ENCODE peak calls at places on chromosomes 6 and 20, in five cellular contexts. M, K, S, B and D are unnamed samples.

GRCh38 chr6:136969433-136969832 is 47.3 kb downstream of the SLC35D3 start:
- DNase-seq in M (peak), K (no peak), S (no peak), B (no peak), D (no peak)

GRCh38 chr20:56637576-56637975 is 8.5 kb downstream of the TFAP2C start:
- DNase-seq in M (no peak), K (no peak), S (no peak), B (no peak), D (no peak)

GRCh38 chr6:5981274-5982026 is 25.3 kb downstream of the NRN1 start:
- DNase-seq in M (peak), K (peak), S (no peak), B (peak), D (no peak)

GRCh38 chr20:34369265-34369664 is 6.2 kb downstream of the ITCH start:
- DNase-seq in M (peak), K (no peak), S (no peak), B (no peak), D (no peak)

GRCh38 chr6:99219788-99220187 is 129.7 kb downstream of the FAXC start:
- DNase-seq in M (peak), K (no peak), S (no peak), B (no peak), D (no peak)

GRCh38 chr6:149318581-149319286 is 1.2 kb downstream of the TAB2 start:
- DNase-seq in M (no peak), K (no peak), S (no peak), B (peak), D (no peak)

GRCh38 chr6:104640141-104640700 is 219.5 kb downstream of the HACE1 start:
- DNase-seq in M (no peak), K (peak), S (no peak), B (no peak), D (no peak)

GRCh38 chr6:23456396-23456795 is 669.6 kb upstream of the NRSN1 start:
- DNase-seq in M (no peak), K (peak), S (no peak), B (no peak), D (no peak)

GRCh38 chr6:84638286-84638685 is 126.1 kb downstream of the TBX18 start:
- DNase-seq in M (no peak), K (no peak), S (no peak), B (no peak), D (no peak)

GRCh38 chr6:135022050-135022697 is 32.4 kb downstream of the HBS1L start:
- DNase-seq in M (no peak), K (no peak), S (no peak), B (no peak), D (no peak)

GRCh38 chr20:23108871-23109270 is 22.7 kb upstream of the CD93 start:
- DNase-seq in M (no peak), K (no peak), S (no peak), B (no peak), D (no peak)

GRCh38 chr20:23105193-23105592 is 19.1 kb upstream of the CD93 start:
- DNase-seq in M (no peak), K (no peak), S (no peak), B (no peak), D (no peak)

GRCh38 chr20:23103284-23104018 is 17.3 kb upstream of the CD93 start:
- DNase-seq in M (peak), K (peak), S (no peak), B (peak), D (no peak)

GRCh38 chr20:23101696-23102095 is 15.6 kb upstream of the CD93 start:
- DNase-seq in M (no peak), K (no peak), S (no peak), B (no peak), D (no peak)

GRCh38 chr20:23106271-23106851 is 20.2 kb upstream of the CD93 start:
- DNase-seq in M (peak), K (no peak), S (no peak), B (no peak), D (peak)
- TF ChIP-seq CTCF in M (peak), K (no peak), S (no peak), B (no peak), D (peak)

GRCh38 chr6:3031857-3032256 is 32.2 kb downstream of the NQO2 start:
- DNase-seq in M (no peak), K (no peak), S (no peak), B (no peak), D (no peak)
- TF ChIP-seq CTCF in M (no peak), K (no peak), S (no peak), B (no peak), D (no peak)

DNA sequence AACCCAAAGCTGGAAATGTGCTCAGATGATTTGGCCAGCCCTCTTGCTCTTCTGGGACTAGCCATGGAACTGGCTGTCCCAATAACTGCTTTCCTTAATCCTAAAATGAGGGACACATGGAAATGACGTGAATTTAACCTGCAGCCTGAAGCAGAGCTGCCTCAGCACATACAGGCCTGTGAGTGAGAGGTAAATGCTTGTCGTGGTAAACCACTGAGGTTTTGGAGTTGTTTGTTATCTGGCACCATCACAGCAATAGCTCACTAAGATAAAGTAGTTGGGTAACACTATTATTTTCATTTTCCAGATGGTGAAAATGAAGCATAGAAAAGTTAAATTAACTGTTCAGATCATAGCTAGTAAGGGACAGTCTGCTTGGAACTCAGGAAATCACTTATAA is 333.4 kb upstream of the CHD6 start:
- DNase-seq in M (no peak), K (no peak), S (no peak), B (no peak), D (no peak)
- TF ChIP-seq CTCF in M (no peak), K (no peak), S (no peak), B (no peak), D (no peak)

DNA sequence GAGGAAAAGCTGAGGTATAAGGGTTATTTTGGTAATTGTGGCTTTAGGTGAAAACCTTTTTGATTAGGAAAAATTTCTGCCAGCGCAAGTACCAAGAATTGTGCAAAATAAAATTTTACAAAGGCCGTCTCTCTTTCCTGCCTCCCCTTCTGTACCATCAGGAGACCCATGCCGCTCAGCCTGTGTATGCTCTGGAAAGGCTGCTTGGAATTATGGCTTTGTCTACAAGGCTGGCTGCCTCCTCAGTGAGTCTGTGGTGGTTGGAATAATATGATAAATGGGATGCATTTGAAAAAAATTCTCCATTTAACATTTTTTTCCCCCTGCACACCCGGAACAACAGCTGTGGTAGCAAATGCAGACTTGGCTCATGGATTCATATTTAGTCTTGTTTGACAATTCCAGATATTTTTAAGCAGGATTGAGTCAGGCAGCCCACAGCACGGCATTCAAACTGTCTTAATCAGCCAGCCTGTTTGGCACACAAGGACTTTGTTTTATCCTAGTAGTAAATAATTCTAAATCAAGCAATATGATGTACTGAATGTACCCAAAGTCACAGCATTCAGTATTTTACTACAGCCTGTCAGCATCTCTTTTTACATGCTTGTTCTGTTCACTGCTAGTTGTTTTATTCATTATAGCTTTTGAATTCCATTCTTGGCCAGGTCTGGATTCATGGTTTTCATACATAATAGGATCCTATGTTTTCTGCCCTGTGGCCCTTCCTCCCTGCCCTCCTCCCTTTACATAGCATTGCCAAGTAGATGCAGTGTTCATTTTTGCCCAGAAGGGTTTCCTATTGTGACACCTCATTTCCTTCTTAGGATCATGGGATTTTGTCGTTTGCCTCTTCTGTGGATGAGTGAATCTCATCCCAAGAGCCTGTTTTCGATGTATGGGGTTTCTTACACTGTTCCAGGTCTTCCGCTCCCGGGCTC is 68.0 kb downstream of the LRRC1 start:
- DNase-seq in M (peak), K (peak), S (no peak), B (peak), D (no peak)
- TF ChIP-seq CTCF in M (no peak), K (no peak), S (no peak), B (no peak), D (no peak)

DNA sequence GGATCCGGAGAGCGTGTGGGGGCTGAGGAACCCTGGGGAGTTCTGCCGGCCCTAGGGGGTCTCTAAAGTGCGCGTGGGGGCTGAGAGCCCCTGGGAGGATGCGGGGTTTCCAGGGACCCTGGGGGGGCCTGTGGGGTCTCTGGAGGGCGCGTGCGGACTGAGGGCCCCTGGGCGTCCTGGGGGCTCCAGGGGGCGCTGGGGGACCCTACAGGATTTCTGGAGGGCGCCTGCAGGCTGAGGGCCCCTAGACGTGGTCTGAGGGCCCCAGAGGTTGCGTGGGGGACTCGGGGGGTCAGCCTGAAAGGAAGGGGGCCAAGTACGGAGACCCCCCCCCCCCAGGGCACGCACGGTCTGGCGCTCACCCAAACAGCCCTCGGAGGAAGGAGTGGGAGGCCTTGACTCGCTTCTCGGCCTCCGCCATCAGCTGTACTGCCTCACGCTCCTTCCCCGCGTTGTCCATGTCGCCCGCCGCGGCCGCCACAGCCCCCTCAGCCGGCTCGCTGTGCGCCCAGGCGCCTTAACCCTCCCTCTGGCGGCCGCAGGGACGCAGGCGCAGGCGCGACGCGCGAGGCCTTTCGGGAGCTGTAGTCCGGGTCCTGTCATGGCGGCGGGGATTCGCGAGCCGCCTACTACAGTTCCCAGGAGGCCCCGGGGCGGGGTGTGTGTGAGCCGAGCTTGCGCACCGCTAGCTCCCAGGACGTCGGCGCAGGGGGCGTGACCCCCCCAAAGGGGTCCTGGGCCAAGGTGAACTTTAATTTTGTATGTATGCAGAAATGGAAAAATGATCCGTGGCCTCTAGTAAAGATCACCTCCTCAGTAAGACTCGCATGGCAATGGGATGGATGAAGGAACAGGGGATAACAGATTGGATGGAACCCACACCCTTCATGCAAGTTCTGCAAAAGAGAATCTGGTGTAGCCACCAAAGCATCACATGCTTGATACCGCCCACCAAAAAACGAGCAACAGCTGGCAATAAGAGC is at the start of gene NAPB:
- DNase-seq in M (peak), K (peak), S (peak), B (peak), D (peak)
- TF ChIP-seq CTCF in M (peak), K (no peak), S (peak), B (peak), D (peak)

GRCh38 chr6:32095338-32096086 is 13.6 kb downstream of the TNXB start:
- DNase-seq in M (no peak), K (no peak), S (no peak), B (no peak), D (no peak)
- TF ChIP-seq CTCF in M (no peak), K (no peak), S (no peak), B (peak), D (no peak)

DNA sequence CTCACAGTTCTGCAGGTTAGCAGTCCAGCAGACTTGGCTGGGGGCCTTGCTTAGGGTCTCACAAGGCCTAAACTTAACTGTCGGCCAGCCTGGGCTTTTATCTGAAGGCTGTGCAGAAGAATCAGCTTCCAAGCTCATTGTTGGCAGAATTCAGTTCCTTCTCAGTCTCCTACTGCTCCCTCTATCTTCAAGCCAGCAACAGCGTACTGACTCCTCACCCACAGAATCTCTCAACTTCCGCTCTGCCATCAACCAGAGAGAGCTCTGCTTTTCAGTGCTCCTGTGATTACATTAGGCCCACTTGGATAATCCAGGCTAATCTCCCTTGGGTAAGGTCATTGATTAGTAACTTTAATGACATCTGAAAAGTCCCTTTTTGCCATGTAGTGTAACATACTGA is 30.2 kb upstream of the NHSL1 start:
- DNase-seq in M (no peak), K (no peak), S (no peak), B (no peak), D (no peak)
- TF ChIP-seq CTCF in M (no peak), K (no peak), S (no peak), B (peak), D (no peak)

GRCh38 chr6:131808460-131809269 is 845 bp downstream of the ENPP1 start:
- DNase-seq in M (no peak), K (no peak), S (no peak), B (no peak), D (no peak)

GRCh38 chr6:131811510-131811909 is 3.7 kb downstream of the ENPP1 start:
- DNase-seq in M (no peak), K (no peak), S (no peak), B (no peak), D (no peak)

GRCh38 chr6:131807321-131807643 is 538 bp upstream of the ENPP1 start:
- DNase-seq in M (no peak), K (no peak), S (no peak), B (no peak), D (no peak)

GRCh38 chr6:131803007-131803769 is 4.6 kb upstream of the ENPP1 start:
- DNase-seq in M (no peak), K (no peak), S (no peak), B (no peak), D (no peak)

DNA sequence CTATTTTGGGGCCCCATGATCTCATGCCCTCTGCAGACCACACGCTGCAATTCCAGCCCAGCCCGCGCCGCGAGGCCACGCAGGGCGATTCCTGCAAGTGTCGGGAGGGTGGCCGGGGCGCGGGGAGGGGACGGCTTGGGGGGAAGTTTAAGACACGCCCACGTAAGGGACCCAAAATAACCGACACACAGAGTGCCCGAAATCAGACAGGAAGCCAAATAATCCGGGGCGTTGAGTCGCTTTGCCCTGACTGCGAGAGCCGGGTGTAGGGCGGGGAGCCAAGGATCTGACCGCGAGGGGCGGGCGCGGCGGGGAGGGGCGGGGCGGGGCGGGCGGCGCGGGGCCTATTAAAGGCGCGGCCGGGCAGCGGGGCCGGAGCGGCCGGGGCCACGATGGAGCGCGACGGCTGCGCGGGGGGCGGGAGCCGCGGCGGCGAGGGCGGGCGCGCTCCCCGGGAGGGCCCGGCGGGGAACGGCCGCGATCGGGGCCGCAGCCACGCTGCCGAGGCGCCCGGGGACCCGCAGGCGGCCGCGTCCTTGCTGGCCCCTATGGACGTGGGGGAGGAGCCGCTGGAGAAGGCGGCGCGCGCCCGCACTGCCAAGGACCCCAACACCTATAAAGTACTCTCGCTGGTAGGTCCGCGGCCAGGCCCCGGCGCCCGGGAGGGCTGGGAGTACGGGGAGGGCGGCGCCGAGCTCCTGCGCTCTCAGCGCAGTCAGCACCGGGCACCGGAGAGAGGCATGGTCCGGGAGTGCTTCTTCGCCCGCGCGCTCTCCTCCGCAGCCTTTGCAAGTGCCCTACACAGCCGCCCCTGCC is at the start of gene ENPP1:
- DNase-seq in M (peak), K (peak), S (peak), B (peak), D (no peak)
- TF ChIP-seq CTCF in M (no peak), K (peak), S (no peak), B (peak), D (no peak)

GRCh38 chr6:155152211-155153076 is 111.4 kb upstream of the CLDN20 start:
- DNase-seq in M (no peak), K (no peak), S (no peak), B (no peak), D (no peak)
- TF ChIP-seq CTCF in M (no peak), K (peak), S (no peak), B (no peak), D (no peak)